ENCODE peak calls at places on chromosomes 4 and X, in nine cellular contexts. I is IMR-90; K is stimulated activated CD8-positive, alpha-beta memory T cell treated with anti-CD3 and anti-CD28 coated beads, Interleukin-7, amount 100 ng/mL, for 1 hour; N is stomach; U is colonic mucosa; L is activated CD4-positive, alpha-beta T cell treated with anti-CD3 and anti-CD28 coated beads, Interleukin-2, amount 50 U/mL, for 1 hour; G is brain microvascular endothelial cell; Q is fibroblast of mammary gland; X is left colon. O is an unnamed sample.
A peak's percentile ranks its signal among the peaks of the same experiment; 100 is the strongest.

GRCh38 chrX:37060999-37061398 is 52.8 kb downstream of the FAM47C start:
- DNase-seq in I (peak; percentile 41), K (no peak), N (no peak), U (no peak), L (no peak), G (peak; percentile 22), Q (peak; percentile 46), X (no peak), O (peak; percentile 55)

GRCh38 chrX:54920610-54921426 is at the start of gene TRO:
- DNase-seq in I (peak; percentile 10), K (no peak), N (no peak), U (no peak), L (no peak), G (no peak), Q (no peak), X (no peak), O (peak; percentile 10)

GRCh38 chr4:185638548-185639301 is 103.4 kb upstream of the PDLIM3 start:
- DNase-seq in I (no peak), K (no peak), N (no peak), U (no peak), L (no peak), G (no peak), Q (peak; percentile 3), X (no peak), O (peak; percentile 23)

GRCh38 chr4:176052744-176053143 is 12.9 kb upstream of the WDR17 start:
- DNase-seq in I (no peak), K (no peak), N (no peak), U (no peak), L (no peak), G (no peak), Q (no peak), X (no peak), O (no peak)

GRCh38 chrX:40176979-40177430 is 79.2 kb upstream of the BCOR start:
- DNase-seq in I (no peak), K (no peak), N (no peak), U (peak; percentile 26), L (no peak), G (no peak), Q (no peak), X (no peak), O (peak; percentile 18)

GRCh38 chr4:186557486-186557885 is 2.1 kb upstream of the MTNR1A start:
- DNase-seq in I (peak; percentile 45), K (no peak), N (no peak), U (no peak), L (no peak), G (peak; percentile 71), Q (peak; percentile 72), X (no peak), O (peak; percentile 72)

GRCh38 chrX:30653415-30654131 is at the start of gene GK:
- DNase-seq in I (peak; percentile 12), K (no peak), N (no peak), U (no peak), L (no peak), G (no peak), Q (no peak), X (no peak), O (peak; percentile 20)

GRCh38 chr4:89834486-89835209 is 2.3 kb downstream of the SNCA start:
- DNase-seq in I (no peak), K (no peak), N (no peak), U (no peak), L (no peak), G (no peak), Q (no peak), X (no peak), O (no peak)

GRCh38 chr4:42904986-42905385 is 12.5 kb downstream of the GRXCR1 start:
- DNase-seq in I (no peak), K (no peak), N (peak; percentile 51), U (no peak), L (no peak), G (no peak), Q (no peak), X (no peak), O (no peak)

GRCh38 chrX:96764864-96765263 is 80.2 kb downstream of the DIAPH2 start:
- DNase-seq in I (no peak), K (no peak), N (no peak), U (no peak), L (no peak), G (no peak), Q (no peak), X (no peak), O (no peak)

GRCh38 chr4:133483600-133484246 is 334.6 kb downstream of the PCDH10 start:
- DNase-seq in I (peak; percentile 33), K (no peak), N (no peak), U (no peak), L (no peak), G (peak; percentile 56), Q (peak; percentile 12), X (no peak), O (peak; percentile 61)

GRCh38 chrX:112669834-112670233 is 9.9 kb downstream of the LHFPL1 start:
- DNase-seq in I (no peak), K (no peak), N (no peak), U (no peak), L (no peak), G (no peak), Q (no peak), X (no peak), O (no peak)

GRCh38 chrX:154833746-154834274 is 652 bp downstream of the SMIM9 start:
- DNase-seq in I (no peak), K (no peak), N (no peak), U (no peak), L (no peak), G (no peak), Q (no peak), X (no peak), O (no peak)

GRCh38 chrX:31679861-31680260 is 608.0 kb upstream of the FTHL17 start:
- DNase-seq in I (no peak), K (no peak), N (no peak), U (no peak), L (no peak), G (no peak), Q (no peak), X (no peak), O (no peak)

GRCh38 chr4:2250003-2250763 is 8.3 kb upstream of the HAUS3 start:
- DNase-seq in I (no peak), K (no peak), N (peak; percentile 23), U (no peak), L (no peak), G (no peak), Q (no peak), X (no peak), O (no peak)

GRCh38 chrX:13088155-13088485 is 43.7 kb upstream of the FAM9C start:
- DNase-seq in I (no peak), K (no peak), N (no peak), U (no peak), L (no peak), G (no peak), Q (no peak), X (no peak), O (no peak)

GRCh38 chr4:42643685-42644084 is 13.2 kb downstream of the ATP8A1 start:
- DNase-seq in I (no peak), K (no peak), N (no peak), U (no peak), L (no peak), G (no peak), Q (no peak), X (no peak), O (no peak)

GRCh38 chr4:5232549-5232948 is 181.3 kb downstream of the STK32B start:
- DNase-seq in I (no peak), K (no peak), N (no peak), U (no peak), L (no peak), G (no peak), Q (no peak), X (no peak), O (no peak)

GRCh38 chr4:15197005-15197404 is 194.7 kb downstream of the CPEB2 start:
- DNase-seq in I (peak; percentile 28), K (no peak), N (no peak), U (no peak), L (no peak), G (peak; percentile 66), Q (peak; percentile 65), X (no peak), O (peak; percentile 57)

GRCh38 chr4:95957054-95957453 is 117.2 kb downstream of the PDHA2 start:
- DNase-seq in I (no peak), K (no peak), N (no peak), U (no peak), L (no peak), G (no peak), Q (peak; percentile 0), X (no peak), O (peak; percentile 86)

GRCh38 chr4:149371021-149371420 is 444.6 kb downstream of the IQCM start:
- DNase-seq in I (peak; percentile 63), K (no peak), N (no peak), U (peak; percentile 21), L (no peak), G (peak; percentile 32), Q (peak; percentile 78), X (no peak), O (peak; percentile 82)

GRCh38 chrX:47523713-47524166 is 37.3 kb upstream of the ARAF start:
- DNase-seq in I (no peak), K (no peak), N (no peak), U (no peak), L (no peak), G (no peak), Q (no peak), X (no peak), O (no peak)